ENCODE peak calls at places on chromosomes 5 and 9, in eight cellular contexts. R is colonic mucosa, N is GM20000, H is heart left ventricle, B is IMR-90, K is uterus, X is fibroblast of lung, M is GM12865. P is an unnamed sample.

GRCh38 chr5:177438468-177438867 is 8.1 kb upstream of the PRR7 start:
- DNase-seq in R (no peak), N (no peak), H (no peak), B (no peak), K (no peak), X (no peak), M (peak; percentile 5), P (no peak)

GRCh38 chr5:39106332-39106731 is 32.1 kb upstream of the RICTOR start:
- DNase-seq in R (no peak), N (no peak), H (no peak), B (peak; percentile 27), K (no peak), X (peak; percentile 43), M (no peak), P (no peak)

GRCh38 chr9:108056805-108057386 is 567.3 kb upstream of the KLF4 start:
- DNase-seq in R (no peak), N (no peak), H (no peak), B (peak; percentile 88), K (no peak), X (peak; percentile 72), M (no peak), P (no peak)

GRCh38 chr5:85148701-85149100 is 764.0 kb upstream of the EDIL3 start:
- DNase-seq in R (no peak), N (no peak), H (no peak), B (no peak), K (no peak), X (no peak), M (no peak), P (no peak)

GRCh38 chr9:135021393-135021789 is 66.1 kb upstream of the OLFM1 start:
- DNase-seq in R (no peak), N (no peak), H (no peak), B (no peak), K (no peak), X (no peak), M (no peak), P (no peak)

GRCh38 chr5:174626521-174626920 is 97.9 kb upstream of the MSX2 start:
- DNase-seq in R (no peak), N (no peak), H (no peak), B (no peak), K (no peak), X (no peak), M (no peak), P (no peak)

GRCh38 chr9:128145536-128145935 is 3.7 kb upstream of the LCN2 start:
- DNase-seq in R (no peak), N (no peak), H (no peak), B (no peak), K (no peak), X (no peak), M (no peak), P (no peak)

GRCh38 chr5:80686757-80687156 is 32.0 kb upstream of the DHFR start:
- DNase-seq in R (no peak), N (no peak), H (no peak), B (peak; percentile 36), K (no peak), X (peak; percentile 52), M (no peak), P (no peak)

GRCh38 chr5:67257500-67257899 is 60.9 kb upstream of the CD180 start:
- DNase-seq in R (no peak), N (no peak), H (no peak), B (no peak), K (no peak), X (peak; percentile 44), M (no peak), P (no peak)

GRCh38 chr5:135213466-135214239 is 179.6 kb upstream of the PITX1 start:
- DNase-seq in R (peak; percentile 10), N (no peak), H (no peak), B (no peak), K (no peak), X (no peak), M (no peak), P (no peak)

GRCh38 chr5:160467555-160468418 is 46.1 kb downstream of the PTTG1 start:
- DNase-seq in R (peak; percentile 89), N (peak; percentile 77), H (peak; percentile 78), B (peak; percentile 87), K (peak; percentile 21), X (peak; percentile 72), M (peak; percentile 97), P (no peak)

GRCh38 chr9:121634329-121634784 is 17.1 kb upstream of the DAB2IP start:
- DNase-seq in R (peak; percentile 51), N (peak; percentile 52), H (no peak), B (no peak), K (no peak), X (no peak), M (peak; percentile 13), P (no peak)

GRCh38 chr5:78562719-78563330 is 85.7 kb downstream of the LHFPL2 start:
- DNase-seq in R (no peak), N (no peak), H (no peak), B (no peak), K (no peak), X (no peak), M (no peak), P (no peak)

GRCh38 chr5:122434547-122434946 is 122.5 kb downstream of the SNCAIP start:
- DNase-seq in R (no peak), N (no peak), H (no peak), B (no peak), K (no peak), X (no peak), M (no peak), P (no peak)

GRCh38 chr9:72557549-72557948 is 36.1 kb downstream of the TMC1 start:
- DNase-seq in R (no peak), N (no peak), H (no peak), B (peak; percentile 97), K (peak; percentile 57), X (peak; percentile 90), M (no peak), P (no peak)

GRCh38 chr9:14097666-14098065 is 216.3 kb downstream of the NFIB start:
- DNase-seq in R (no peak), N (no peak), H (no peak), B (no peak), K (no peak), X (no peak), M (no peak), P (no peak)

GRCh38 chr9:127215266-127216209 is 49.0 kb upstream of the GARNL3 start:
- DNase-seq in R (no peak), N (no peak), H (no peak), B (no peak), K (no peak), X (no peak), M (no peak), P (no peak)

GRCh38 chr5:35884125-35884788 is 27.6 kb downstream of the IL7R start:
- DNase-seq in R (no peak), N (no peak), H (no peak), B (peak; percentile 90), K (no peak), X (peak; percentile 76), M (peak; percentile 66), P (no peak)

GRCh38 chr9:79684711-79685575 is 113.2 kb downstream of the TLE4 start:
- DNase-seq in R (no peak), N (no peak), H (no peak), B (peak; percentile 55), K (no peak), X (peak; percentile 11), M (no peak), P (peak; percentile 87)

DNA sequence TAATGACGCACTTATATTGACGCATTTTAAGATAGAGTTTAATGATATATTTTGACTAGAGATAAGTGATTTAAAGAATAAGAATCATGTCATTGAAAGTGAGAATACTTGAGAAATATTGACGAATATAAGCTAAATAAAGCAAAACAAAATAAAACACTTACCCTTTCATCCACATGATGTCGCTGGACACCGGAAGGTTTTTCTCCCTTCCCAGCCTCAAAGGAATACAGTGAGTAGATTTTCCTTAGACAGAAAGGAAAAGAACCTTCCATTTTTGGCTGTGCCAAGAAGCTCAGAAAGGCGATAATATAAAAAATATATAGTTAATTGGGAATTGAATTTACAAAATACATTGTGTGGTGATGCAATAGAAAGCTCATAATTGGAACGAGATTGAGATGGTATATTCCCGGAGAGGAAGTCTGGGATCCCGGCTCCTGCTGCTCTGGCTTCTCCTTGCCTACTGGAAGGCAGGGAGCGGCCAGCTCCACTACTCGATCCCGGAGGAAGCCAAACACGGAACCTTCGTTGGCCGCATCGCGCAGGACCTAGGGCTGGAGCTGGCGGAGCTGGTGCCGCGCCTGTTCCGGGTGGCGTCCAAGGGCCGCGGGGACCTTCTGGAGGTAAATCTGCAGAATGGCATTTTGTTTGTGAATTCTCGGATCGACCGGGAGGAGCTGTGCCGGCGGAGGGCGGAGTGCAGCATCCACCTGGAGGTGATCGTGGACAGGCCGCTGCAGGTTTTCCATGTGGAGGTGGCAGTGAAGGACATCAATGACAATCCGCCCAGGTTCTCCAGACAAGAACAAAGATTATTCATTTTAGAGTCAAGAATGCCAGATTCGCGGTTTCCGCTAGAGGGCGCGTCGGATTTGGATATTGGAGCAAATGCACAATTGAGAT is at the start of gene PCDHA5:
- DNase-seq in R (no peak), N (no peak), H (no peak), B (no peak), K (no peak), X (no peak), M (peak; percentile 10), P (no peak)
- TF ChIP-seq CTCF in R (no peak), N (peak; percentile 17), H (peak; percentile 40), B (peak; percentile 33), K (no peak), X (peak; percentile 36), M (peak; percentile 37), P (peak; percentile 64)

GRCh38 chr5:126846344-126846743 is 69.4 kb downstream of the LMNB1 start:
- DNase-seq in R (no peak), N (no peak), H (no peak), B (peak; percentile 38), K (no peak), X (peak; percentile 52), M (no peak), P (no peak)
- TF ChIP-seq CTCF in R (no peak), N (no peak), H (no peak), B (peak; percentile 42), K (no peak), X (peak; percentile 31), M (no peak), P (no peak)

GRCh38 chr5:151448038-151448985 is 909 bp downstream of the SLC36A1 start:
- DNase-seq in R (peak; percentile 59), N (no peak), H (no peak), B (no peak), K (peak; percentile 14), X (peak; percentile 9), M (peak; percentile 32), P (no peak)
- TF ChIP-seq CTCF in R (no peak), N (no peak), H (no peak), B (no peak), K (no peak), X (no peak), M (peak; percentile 1), P (peak; percentile 35)

DNA sequence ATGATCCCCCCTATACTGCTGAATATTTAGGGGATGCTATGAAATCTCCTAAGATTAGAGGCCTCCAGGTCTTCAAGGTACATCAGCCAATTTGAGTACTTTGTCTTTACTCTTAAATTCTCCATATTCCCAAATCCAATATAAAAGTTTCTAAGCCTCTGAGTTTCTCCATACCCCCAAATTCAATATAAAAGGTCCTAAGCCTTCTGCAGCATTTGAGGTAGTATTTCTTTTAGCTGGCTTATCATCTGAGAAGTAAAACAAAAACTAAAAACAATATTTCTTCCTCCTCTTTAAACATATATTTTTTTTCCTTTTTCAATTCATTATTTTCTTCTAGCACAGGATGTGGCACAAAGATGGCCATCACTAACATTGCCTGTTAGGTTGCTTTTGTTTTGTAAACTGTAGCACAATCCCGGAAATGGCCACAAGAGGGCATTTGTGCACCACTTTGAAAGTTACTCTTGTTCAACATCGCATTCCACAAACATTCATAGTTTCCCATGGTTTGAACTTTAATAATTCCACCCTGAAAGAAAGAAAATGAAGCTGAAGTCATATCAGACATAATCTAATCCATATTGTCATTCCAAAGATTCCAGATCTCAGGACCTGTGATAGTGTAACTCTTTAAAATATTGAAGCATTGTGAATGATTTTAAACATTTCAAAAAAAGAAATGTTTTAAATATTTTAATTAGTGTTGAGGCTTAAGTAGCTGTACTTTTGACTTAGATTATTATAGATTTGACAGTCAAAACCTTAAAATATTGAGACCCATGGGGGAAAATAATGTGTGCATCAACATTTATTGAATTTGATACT is 21.0 kb upstream of the SCGB3A2 start:
- DNase-seq in R (peak; percentile 78), N (peak; percentile 26), H (peak; percentile 40), B (peak; percentile 56), K (peak; percentile 19), X (peak; percentile 70), M (peak; percentile 61), P (peak; percentile 27)
- TF ChIP-seq CTCF in R (peak; percentile 75), N (peak; percentile 61), H (peak; percentile 81), B (peak; percentile 70), K (peak; percentile 53), X (peak; percentile 91), M (peak; percentile 81), P (peak; percentile 83)

P was measured in retinal pigment epithelial cell.